ENCODE peak calls at places on chromosomes 12 and 14, in five cellular contexts. W is H1, F is thoracic aorta, U is Karpas-422, T is breast epithelium. J is an unnamed sample. For H3K4me1 and H3K36me3, the result is how much of the 10 kb centered on the place peaks cover.

GRCh38 chr12:10069099-10069498 is 29.7 kb downstream of the CLEC1A start:
- DNase-seq in U (no peak), W (no peak), T (no peak), F (no peak), J (no peak)

GRCh38 chr12:1720494-1720893 is 29.6 kb downstream of the ADIPOR2 start:
- DNase-seq in W (no peak), U (no peak), T (no peak), F (no peak), J (no peak)

GRCh38 chr12:62291888-62292760 is 31.9 kb downstream of the USP15 start:
- DNase-seq in W (no peak), U (no peak), F (no peak), T (no peak), J (no peak)

GRCh38 chr12:115941362-115941761 is 336.1 kb downstream of the MED13L start:
- DNase-seq in U (peak), F (no peak), W (no peak), T (no peak), J (no peak)

GRCh38 chr14:69719501-69719951 is 47.4 kb upstream of the SRSF5 start:
- DNase-seq in W (no peak), F (no peak), T (peak), U (no peak), J (no peak)

GRCh38 chr14:55624913-55625312 is 44.9 kb downstream of the KTN1 start:
- DNase-seq in T (no peak), W (no peak), U (no peak), F (no peak), J (no peak)

GRCh38 chr14:60977848-60978247 is 3.0 kb downstream of the TRMT5 start:
- DNase-seq in T (no peak), F (no peak), U (no peak), W (no peak), J (no peak)

GRCh38 chr12:92581579-92581978 is 121.2 kb upstream of the PLEKHG7 start:
- DNase-seq in F (no peak), U (no peak), T (no peak), W (no peak), J (no peak)

GRCh38 chr14:27890259-27890658 is 876.3 kb upstream of the FOXG1 start:
- DNase-seq in F (no peak), U (no peak), W (no peak), T (no peak), J (no peak)

GRCh38 chr12:30152705-30153104 is 369.0 kb upstream of the TMTC1 start:
- DNase-seq in W (no peak), F (no peak), T (no peak), U (no peak), J (no peak)

GRCh38 chr14:105340821-105341408 is 26.4 kb downstream of the PACS2 start:
- DNase-seq in T (no peak), W (no peak), F (no peak), U (no peak), J (no peak)

GRCh38 chr12:89476232-89476631 is 48.4 kb downstream of the GALNT4 start:
- DNase-seq in F (no peak), U (no peak), W (no peak), T (no peak), J (no peak)

GRCh38 chr14:24367506-24368214 is at the start of gene NFATC4:
- DNase-seq in W (peak), T (peak), U (peak), F (peak), J (no peak)

GRCh38 chr12:25187781-25188180 is 7.2 kb downstream of the DNAI7 start:
- DNase-seq in T (no peak), F (no peak), W (no peak), U (no peak), J (no peak)

GRCh38 chr12:13181375-13182070 is 15.0 kb upstream of the EMP1 start:
- DNase-seq in F (no peak), U (peak), T (no peak), W (peak), J (no peak)

GRCh38 chr12:24470050-24470449 is 478.9 kb downstream of the BCAT1 start:
- DNase-seq in W (no peak), T (no peak), U (no peak), F (no peak), J (no peak)

GRCh38 chr12:52198454-52199215 is 6.8 kb upstream of the KRT80 start:
- DNase-seq in T (no peak), W (no peak), U (no peak), F (no peak), J (no peak)

GRCh38 chr12:52201520-52201839 is 9.7 kb upstream of the KRT80 start:
- DNase-seq in U (no peak), F (no peak), T (no peak), W (no peak), J (no peak)

GRCh38 chr12:52199294-52199920 is 7.6 kb upstream of the KRT80 start:
- DNase-seq in F (no peak), W (no peak), U (no peak), T (no peak), J (no peak)

GRCh38 chr12:52200783-52201519 is 9.1 kb upstream of the KRT80 start:
- DNase-seq in F (no peak), U (no peak), W (no peak), T (no peak), J (no peak)

DNA sequence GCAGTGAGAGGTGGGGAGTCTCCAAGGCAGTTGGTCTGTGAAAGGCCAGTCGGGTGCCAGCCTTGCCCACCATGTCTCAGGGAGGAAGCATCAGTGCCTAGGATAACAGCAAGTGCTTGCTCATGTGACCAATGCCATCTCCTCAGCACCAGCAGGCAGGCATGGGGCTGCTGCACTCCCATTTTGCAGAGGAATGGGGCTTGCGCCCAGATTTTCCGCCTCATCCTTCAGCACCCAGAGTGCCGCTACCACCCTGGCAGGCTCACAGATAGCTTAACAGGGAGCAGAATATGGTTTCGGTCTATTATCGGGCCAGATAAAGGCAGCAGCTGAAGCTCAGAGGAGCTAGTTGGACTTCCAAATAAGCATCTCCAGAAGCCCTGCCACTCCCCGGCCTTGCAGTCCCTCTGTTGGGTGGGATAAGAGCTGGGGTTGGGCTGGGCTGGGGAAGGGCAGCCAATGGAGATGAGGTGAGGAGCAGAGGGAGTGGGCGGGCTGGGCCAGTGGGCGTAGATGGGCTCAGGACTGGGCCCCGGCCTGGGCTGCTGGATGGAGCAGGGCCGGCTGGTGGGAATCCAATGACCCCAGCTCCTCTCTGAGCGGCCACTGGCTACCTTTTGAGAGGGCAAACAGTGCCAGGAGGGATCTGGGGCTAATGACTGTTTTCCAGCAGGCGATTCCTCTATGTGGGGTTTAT is 8.4 kb upstream of the KRT80 start:
- DNase-seq in U (no peak), W (no peak), F (no peak), T (no peak), J (no peak)
- H3K27ac ChIP-seq in U (no peak), W (no peak), F (no peak), T (no peak), J (no peak)

DNA sequence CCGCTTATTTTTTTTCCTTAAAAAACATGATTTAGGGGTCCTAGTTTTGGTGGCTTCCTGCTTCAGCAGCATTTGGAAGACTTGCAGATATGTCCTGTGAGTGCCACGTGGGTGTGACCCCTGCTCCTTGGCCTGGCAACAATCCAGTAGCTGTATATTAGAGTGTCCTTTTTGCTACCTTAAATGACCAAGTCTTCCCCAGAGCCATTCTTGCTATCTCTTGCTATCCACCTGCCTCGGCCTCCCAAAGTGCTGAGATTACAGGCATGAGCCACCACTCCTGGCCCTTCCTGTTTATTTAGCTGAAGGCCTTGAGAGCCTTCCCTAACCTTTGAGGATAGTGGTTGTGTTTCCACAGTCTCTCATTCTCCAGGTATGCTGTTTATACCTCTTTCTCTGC is 17.0 kb downstream of the TPCN1 start:
- DNase-seq in F (no peak), T (no peak), U (no peak), W (no peak), J (no peak)
- H3K4me1 ChIP-seq in F (half or more), T (under half), U (under half), W (under half), J (under half)

GRCh38 chr12:117165342-117165741 is 24.9 kb downstream of the FBXO21 start:
- DNase-seq in U (no peak), W (no peak), T (no peak), F (no peak), J (no peak)
- H3K36me3 ChIP-seq in U (half or more), W (half or more), T (under half), F (half or more), J (half or more)

GRCh38 chr14:59253527-59253926 is 65.1 kb downstream of the DAAM1 start:
- DNase-seq in U (no peak), T (no peak), W (no peak), F (no peak), J (no peak)
- H3K27ac ChIP-seq in U (no peak), T (peak), W (no peak), F (peak), J (no peak)

GRCh38 chr12:54478270-54478669 is 4.9 kb upstream of the GTSF1 start:
- DNase-seq in F (no peak), U (no peak), T (no peak), W (no peak), J (no peak)

GRCh38 chr12:54472494-54473262 is 724 bp downstream of the GTSF1 start:
- DNase-seq in U (peak), T (no peak), W (no peak), F (no peak), J (no peak)

GRCh38 chr12:54475542-54475941 is 2.1 kb upstream of the GTSF1 start:
- DNase-seq in F (no peak), T (no peak), U (no peak), W (no peak), J (no peak)

GRCh38 chr12:54479421-54479820 is 6.0 kb upstream of the GTSF1 start:
- DNase-seq in F (no peak), T (no peak), U (no peak), W (no peak), J (no peak)

DNA sequence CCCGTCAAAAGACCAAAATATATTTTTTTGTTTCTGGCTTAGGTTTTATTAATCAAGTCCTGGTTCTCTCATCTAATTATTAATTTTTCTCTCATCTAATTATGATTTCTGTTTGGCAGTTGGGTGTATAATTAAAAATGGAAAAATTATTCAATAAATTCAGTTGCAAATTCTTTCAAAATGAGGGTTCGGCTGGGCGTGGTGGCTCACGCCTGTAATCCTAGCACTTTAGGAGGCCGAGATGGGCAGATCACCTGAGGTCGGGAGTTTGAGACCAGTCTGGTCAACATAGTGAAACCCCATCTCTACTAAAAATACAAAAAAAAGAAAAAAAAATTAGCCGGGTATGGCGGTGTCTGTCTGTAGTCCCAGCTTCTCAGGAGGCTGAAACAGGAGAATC is 3.9 kb upstream of the GTSF1 start:
- DNase-seq in F (no peak), T (no peak), W (no peak), U (no peak), J (no peak)
- H3K4me1 ChIP-seq in F (under half), T (under half), W (under half), U (under half), J (under half)

J was measured in CD4-positive, CD25-positive, alpha-beta regulatory T cell.